ENCODE peak calls at places on chromosomes 2 and 18, in five cellular contexts. Y, A, O, Z and F are unnamed samples.

GRCh38 chr2:172106128-172106961 is 3.6 kb upstream of the DLX2 start:
- DNase-seq in Y (peak), A (no peak), O (peak), Z (no peak), F (peak)

GRCh38 chr18:47168509-47168908 is 7.7 kb downstream of the IER3IP1 start:
- DNase-seq in A (no peak), O (no peak), Y (no peak), Z (no peak), F (no peak)

GRCh38 chr2:12705230-12705629 is 11.5 kb upstream of the TRIB2 start:
- DNase-seq in O (no peak), Z (no peak), A (no peak), Y (no peak), F (no peak)

GRCh38 chr2:179461367-179461886 is 196.8 kb upstream of the SESTD1 start:
- DNase-seq in A (no peak), Y (no peak), O (no peak), Z (no peak), F (no peak)

GRCh38 chr2:239369631-239370161 is 31.1 kb downstream of the HDAC4 start:
- DNase-seq in A (peak), Y (no peak), O (no peak), Z (no peak), F (no peak)

GRCh38 chr18:7116832-7117389 is 686 bp downstream of the LAMA1 start:
- DNase-seq in A (no peak), Z (no peak), O (peak), Y (no peak), F (peak)

GRCh38 chr2:109289823-109290222 is 160.8 kb downstream of the SH3RF3 start:
- DNase-seq in Y (no peak), A (no peak), Z (no peak), O (no peak), F (no peak)

GRCh38 chr2:104848526-104848925 is 5.4 kb upstream of the POU3F3 start:
- DNase-seq in A (no peak), Y (no peak), Z (no peak), O (no peak), F (no peak)

GRCh38 chr2:188466761-188467160 is 175.1 kb downstream of the GULP1 start:
- DNase-seq in Z (no peak), A (no peak), Y (no peak), O (no peak), F (no peak)

GRCh38 chr2:103161456-103162289 is 399.8 kb downstream of the TMEM182 start:
- DNase-seq in Z (peak), Y (peak), O (peak), A (peak), F (no peak)

GRCh38 chr18:29874519-29875098 is 1167.9 kb downstream of the DSC3 start:
- DNase-seq in O (peak), A (peak), Z (no peak), Y (peak), F (no peak)

GRCh38 chr18:11868230-11868629 is 17.0 kb downstream of the CHMP1B start:
- DNase-seq in Y (no peak), O (no peak), Z (no peak), A (no peak), F (no peak)

GRCh38 chr18:6629635-6630140 is 99.8 kb upstream of the ARHGAP28 start:
- DNase-seq in Y (peak), A (no peak), O (no peak), Z (no peak), F (no peak)

GRCh38 chr2:30078521-30078920 is 68.3 kb upstream of the YPEL5 start:
- DNase-seq in O (no peak), Y (no peak), Z (no peak), A (no peak), F (no peak)

GRCh38 chr18:9081940-9082339 is 20.6 kb upstream of the NDUFV2 start:
- DNase-seq in Y (no peak), O (no peak), Z (no peak), A (no peak), F (no peak)

GRCh38 chr18:13254971-13255927 is 36.7 kb downstream of the LDLRAD4 start:
- DNase-seq in O (no peak), Y (no peak), A (no peak), Z (no peak), F (no peak)

GRCh38 chr18:47979611-47980200 is 49.2 kb upstream of the SMAD2 start:
- DNase-seq in Z (peak), A (no peak), O (no peak), Y (no peak), F (no peak)

GRCh38 chr2:223668302-223668998 is 66.3 kb upstream of the SCG2 start:
- DNase-seq in Y (peak), Z (no peak), A (no peak), O (no peak), F (no peak)

GRCh38 chr18:62122330-62122729 is 64.5 kb downstream of the PIGN start:
- DNase-seq in Z (no peak), O (no peak), A (no peak), Y (no peak), F (no peak)

GRCh38 chr2:31962757-31963361 is 47.9 kb downstream of the MEMO1 start:
- DNase-seq in A (no peak), O (no peak), Y (no peak), Z (no peak), F (no peak)

GRCh38 chr18:22067109-22067508 is 102.3 kb upstream of the GATA6 start:
- DNase-seq in Y (no peak), A (no peak), O (no peak), Z (no peak), F (no peak)

GRCh38 chr2:118320640-118321039 is 232.4 kb downstream of the INSIG2 start:
- DNase-seq in O (no peak), Y (no peak), Z (no peak), A (no peak), F (no peak)

GRCh38 chr2:200435379-200435778 is 74.5 kb downstream of the KCTD18 start:
- DNase-seq in O (no peak), Z (no peak), A (no peak), Y (no peak), F (no peak)

GRCh38 chr2:71306762-71307161 is 24.8 kb upstream of the ZNF638 start:
- DNase-seq in Y (peak), Z (no peak), O (no peak), A (no peak), F (no peak)

GRCh38 chr2:158182681-158183350 is 81.1 kb downstream of the UPP2 start:
- DNase-seq in Y (no peak), Z (no peak), A (no peak), O (no peak), F (no peak)

GRCh38 chr18:8869696-8870095 is 164.3 kb downstream of the MTCL1 start:
- DNase-seq in A (no peak), Y (no peak), Z (no peak), O (no peak), F (no peak)

GRCh38 chr2:27085670-27086089 is 892 bp upstream of the KHK start:
- DNase-seq in Y (peak), A (peak), Z (peak), O (peak), F (peak)

GRCh38 chr2:127641846-127642510 is 4.0 kb upstream of the GPR17 start:
- DNase-seq in A (no peak), Z (no peak), O (no peak), Y (no peak), F (no peak)

GRCh38 chr2:7515327-7515726 is 598.1 kb downstream of the RNF144A start:
- DNase-seq in O (no peak), Z (no peak), A (no peak), Y (no peak), F (no peak)

GRCh38 chr2:7513834-7514233 is 596.6 kb downstream of the RNF144A start:
- DNase-seq in A (no peak), Z (no peak), O (no peak), Y (no peak), F (no peak)

GRCh38 chr2:7508220-7508943 is 591.2 kb downstream of the RNF144A start:
- DNase-seq in A (no peak), O (no peak), Y (no peak), Z (no peak), F (no peak)

DNA sequence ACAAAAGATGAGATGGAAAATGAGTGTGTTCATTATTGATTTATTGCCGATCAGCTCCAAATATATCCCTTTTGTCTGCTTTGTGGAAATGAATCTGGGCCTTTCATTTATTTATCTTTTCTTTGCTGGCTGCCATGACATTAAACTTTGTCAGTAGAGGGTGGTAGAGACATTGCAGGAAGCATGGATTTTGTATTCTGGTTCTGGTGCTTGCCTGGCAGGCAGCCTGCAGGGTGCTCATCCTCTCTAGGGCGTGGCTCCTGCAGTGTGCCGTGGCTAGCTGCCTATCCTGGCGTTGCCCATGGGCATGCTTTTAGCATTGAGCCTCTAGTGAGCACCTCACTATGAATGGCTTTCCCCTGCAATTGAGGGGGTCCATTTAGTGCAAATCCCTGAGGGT is 593.1 kb downstream of the RNF144A start:
- DNase-seq in Y (peak), Z (no peak), A (no peak), O (no peak), F (no peak)
- TF ChIP-seq CTCF in Y (no peak), Z (no peak), A (no peak), O (no peak), F (no peak)

GRCh38 chr2:41847744-41848441 is 199.9 kb upstream of the PKDCC start:
- DNase-seq in O (no peak), Z (no peak), A (peak), Y (peak), F (no peak)
- TF ChIP-seq CTCF in O (no peak), Z (no peak), A (no peak), Y (no peak), F (no peak)

GRCh38 chr18:49769047-49769708 is 44.2 kb downstream of the ACAA2 start:
- DNase-seq in O (no peak), Y (no peak), Z (no peak), A (no peak), F (no peak)

GRCh38 chr18:49767111-49768050 is 46.0 kb downstream of the ACAA2 start:
- DNase-seq in O (no peak), A (no peak), Z (no peak), Y (peak), F (peak)

GRCh38 chr18:49766646-49767045 is 46.7 kb downstream of the ACAA2 start:
- DNase-seq in O (no peak), A (no peak), Y (no peak), Z (no peak), F (no peak)

GRCh38 chr18:49764032-49764431 is 49.3 kb downstream of the ACAA2 start:
- DNase-seq in A (peak), Z (no peak), Y (peak), O (no peak), F (no peak)

GRCh38 chr18:49768051-49768391 is 45.3 kb downstream of the ACAA2 start:
- DNase-seq in Z (peak), O (peak), A (peak), Y (peak), F (peak)
- TF ChIP-seq CTCF in Z (peak), O (peak), A (peak), Y (peak), F (peak)

GRCh38 chr2:122138561-122138960 is 383.1 kb downstream of the TSN start:
- DNase-seq in Y (no peak), O (no peak), Z (no peak), A (no peak), F (no peak)

GRCh38 chr2:122132292-122132691 is 376.8 kb downstream of the TSN start:
- DNase-seq in A (no peak), Z (no peak), O (no peak), Y (no peak), F (no peak)

GRCh38 chr2:122135353-122135947 is 380.0 kb downstream of the TSN start:
- DNase-seq in A (no peak), Y (no peak), O (no peak), Z (no peak), F (no peak)

GRCh38 chr2:122139739-122140138 is 384.3 kb downstream of the TSN start:
- DNase-seq in Y (no peak), A (no peak), O (no peak), Z (no peak), F (no peak)

GRCh38 chr2:122136071-122136470 is 380.6 kb downstream of the TSN start:
- DNase-seq in A (no peak), Z (no peak), Y (no peak), O (peak), F (no peak)
- TF ChIP-seq CTCF in A (no peak), Z (no peak), Y (peak), O (peak), F (peak)

DNA sequence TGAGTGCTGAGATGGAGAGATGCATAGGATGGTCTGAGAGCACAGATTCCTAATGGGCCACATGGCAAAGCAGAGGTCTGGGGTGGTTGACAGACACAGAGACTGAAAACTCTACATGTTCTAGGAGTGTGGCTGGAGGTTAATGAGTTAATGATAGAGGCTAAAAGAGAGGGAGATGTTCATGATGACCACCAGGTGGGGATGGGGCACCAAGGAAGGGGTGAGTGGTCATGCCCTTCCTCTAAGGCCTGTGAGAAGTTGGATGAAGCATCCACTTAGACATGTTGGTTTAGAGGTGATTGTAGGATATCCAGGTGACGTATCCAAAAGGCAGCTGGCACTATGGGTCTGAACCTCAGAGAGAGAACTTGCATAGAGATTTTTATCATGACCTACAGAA is 102.1 kb downstream of the LRP2 start:
- DNase-seq in Y (no peak), Z (no peak), A (peak), O (no peak), F (no peak)
- TF ChIP-seq CTCF in Y (no peak), Z (no peak), A (no peak), O (no peak), F (no peak)

DNA sequence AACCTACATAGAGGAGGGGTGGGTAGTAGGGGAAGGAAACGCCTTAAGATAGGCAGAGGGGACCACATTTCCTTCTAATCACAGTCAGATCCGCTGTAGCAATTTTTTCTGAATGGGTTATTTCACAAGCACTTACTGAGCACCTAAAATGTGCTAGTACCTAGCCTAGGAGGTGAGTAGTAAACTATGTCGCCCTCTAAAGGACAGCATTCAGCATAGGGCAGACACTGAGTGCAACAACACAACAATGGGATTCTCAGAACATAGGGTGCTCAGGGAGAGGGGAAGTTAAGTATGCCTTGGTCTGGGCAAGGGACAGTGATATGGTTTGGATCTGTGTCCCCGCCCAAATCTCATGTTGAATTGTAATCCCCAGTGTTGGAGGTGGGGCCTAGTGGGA is 166.1 kb upstream of the RAB6C start:
- DNase-seq in Y (no peak), O (no peak), Z (no peak), A (no peak), F (no peak)
- TF ChIP-seq CTCF in Y (no peak), O (no peak), Z (no peak), A (no peak), F (no peak)

DNA sequence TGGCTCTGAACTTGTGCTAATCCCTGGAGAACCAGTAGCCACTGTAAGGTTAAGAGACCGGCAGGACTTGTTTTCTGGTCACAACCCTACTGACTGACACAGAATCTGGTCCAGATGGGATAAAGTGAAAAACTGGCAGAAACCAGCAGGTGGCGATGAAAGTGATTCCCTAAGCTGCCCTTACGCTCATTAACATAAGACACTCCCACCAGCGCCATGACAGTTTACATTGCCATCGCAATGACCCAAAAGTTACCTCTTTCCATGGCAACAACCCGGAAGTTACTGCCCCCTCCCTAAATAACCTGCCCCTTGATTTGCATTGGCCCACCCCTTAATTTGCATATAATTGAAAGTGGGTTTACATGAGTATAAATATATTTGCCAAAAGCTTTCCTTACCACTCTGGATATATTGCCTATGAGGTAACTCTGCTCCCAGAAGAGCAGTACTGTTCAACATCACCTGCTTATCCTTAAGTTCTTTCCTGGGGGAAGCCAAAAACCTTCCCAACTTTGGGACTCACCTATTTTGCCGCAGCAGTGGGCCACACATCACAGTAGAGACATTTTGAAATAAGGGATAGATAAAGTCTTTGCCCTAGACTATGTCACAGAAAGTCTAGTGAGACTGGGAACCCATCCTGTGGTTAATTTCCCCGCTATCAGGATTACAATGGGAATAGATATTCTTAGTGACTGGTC is 35.8 kb upstream of the AFF3 start:
- DNase-seq in Y (peak), O (peak), A (peak), Z (peak), F (peak)
- TF ChIP-seq CTCF in Y (peak), O (no peak), A (peak), Z (no peak), F (peak)

GRCh38 chr2:231222318-231223000 is 24.0 kb downstream of the ARMC9 start:
- DNase-seq in Z (no peak), O (no peak), A (no peak), Y (peak), F (no peak)
- TF ChIP-seq CTCF in Z (no peak), O (no peak), A (no peak), Y (no peak), F (no peak)

DNA sequence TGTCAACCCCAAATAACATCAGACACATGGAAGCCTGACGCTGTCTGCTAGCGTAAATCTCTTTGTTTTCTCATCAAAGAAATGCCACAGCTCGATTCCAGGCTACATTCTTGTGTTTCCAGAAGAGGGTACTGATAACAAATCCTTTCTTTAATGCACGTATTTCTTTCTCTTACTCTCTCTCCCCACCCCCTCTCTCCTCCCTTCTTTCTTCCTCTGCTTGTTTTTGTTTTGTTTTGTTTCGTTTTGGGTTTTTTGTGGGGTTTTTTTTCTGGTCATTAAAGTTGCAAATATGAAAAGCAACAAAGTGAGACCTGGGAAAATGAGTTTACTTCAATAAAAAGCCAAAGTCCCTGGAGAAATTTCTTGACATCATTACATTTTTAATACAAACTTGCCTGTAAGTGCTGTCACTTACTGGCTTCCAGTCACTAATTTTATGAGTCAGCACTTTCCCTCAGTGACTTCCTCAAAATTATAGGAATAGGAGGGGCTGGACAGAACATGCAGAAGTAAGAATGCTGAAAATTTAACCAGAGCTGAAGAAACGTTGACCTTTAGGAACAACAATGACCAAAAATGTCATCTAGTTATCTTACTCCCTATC is 106.7 kb upstream of the NABP1 start:
- DNase-seq in Y (peak), Z (no peak), O (no peak), A (no peak), F (no peak)
- TF ChIP-seq CTCF in Y (peak), Z (no peak), O (no peak), A (no peak), F (no peak)